ENCODE peak calls at places on chromosomes 6 and 20, in nine cellular contexts. V is HFFc6, N is BJ, L is WTC11, P is right lobe of liver, Q is ascending aorta, B is A549, O is endothelial cell, D is cardiac muscle cell. S is an unnamed sample.

GRCh38 chr20:49187330-49188100 is 619 bp downstream of the STAU1 start:
- DNase-seq in V (no peak), N (no peak), L (no peak), P (peak; percentile 64), Q (no peak), B (no peak), O (no peak), D (peak; percentile 38), S (peak; percentile 57)

GRCh38 chr20:49097159-49097558 is 51.0 kb downstream of the CSE1L start:
- DNase-seq in V (no peak), N (no peak), L (no peak), P (no peak), Q (no peak), B (no peak), O (no peak), D (no peak), S (no peak)

GRCh38 chr20:33578510-33578909 is 83.6 kb upstream of the C20orf144 start:
- DNase-seq in V (peak; percentile 30), N (peak; percentile 66), L (no peak), P (no peak), Q (no peak), B (no peak), O (no peak), D (no peak), S (no peak)

GRCh38 chr6:626236-626635 is 30.7 kb downstream of the HUS1B start:
- DNase-seq in V (peak; percentile 1), N (no peak), L (no peak), P (no peak), Q (no peak), B (no peak), O (no peak), D (no peak), S (no peak)

GRCh38 chr6:118761643-118762042 is 110.3 kb upstream of the CEP85L start:
- DNase-seq in V (no peak), N (no peak), L (no peak), P (no peak), Q (no peak), B (peak; percentile 67), O (no peak), D (no peak), S (no peak)

GRCh38 chr6:169783971-169784930 is 32.8 kb downstream of the ERMARD start:
- DNase-seq in V (no peak), N (no peak), L (no peak), P (no peak), Q (no peak), B (no peak), O (no peak), D (no peak), S (no peak)

GRCh38 chr6:38676236-38676973 is 26.5 kb downstream of the GLO1 start:
- DNase-seq in V (no peak), N (no peak), L (no peak), P (no peak), Q (no peak), B (no peak), O (no peak), D (no peak), S (no peak)

GRCh38 chr20:3705970-3706739 is 6.2 kb downstream of the SIGLEC1 start:
- DNase-seq in V (no peak), N (no peak), L (no peak), P (peak; percentile 49), Q (no peak), B (no peak), O (no peak), D (no peak), S (no peak)

DNA sequence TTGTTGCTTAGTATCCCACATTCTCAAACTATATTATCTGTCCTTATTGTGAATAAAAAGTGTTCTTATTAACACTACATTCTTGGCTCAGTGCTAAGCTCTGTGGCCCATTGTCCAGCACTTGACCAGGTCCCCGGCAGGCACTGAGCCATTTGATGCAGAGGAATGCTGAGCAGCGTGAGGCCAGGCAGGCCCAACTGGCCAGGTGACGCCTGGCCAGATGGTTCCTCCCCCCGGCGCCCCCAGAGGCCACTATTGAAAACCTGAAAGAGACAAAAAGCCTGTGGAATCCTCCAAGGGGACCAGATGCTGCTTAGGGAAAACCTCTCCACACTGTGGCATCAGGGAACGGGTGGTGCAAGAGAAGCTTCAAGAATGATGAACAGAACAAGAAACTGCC is 597.5 kb upstream of the JAG1 start:
- DNase-seq in V (no peak), N (no peak), L (peak; percentile 76), P (no peak), Q (no peak), B (no peak), O (peak; percentile 40), D (peak; percentile 38), S (no peak)
- TF ChIP-seq CTCF in V (peak; percentile 30), N (no peak), L (peak; percentile 12), P (no peak), Q (no peak), B (no peak), O (no peak), D (no peak), S (no peak)

GRCh38 chr6:32167154-32167760 is 2.9 kb downstream of the EGFL8 start:
- DNase-seq in V (no peak), N (no peak), L (no peak), P (no peak), Q (no peak), B (no peak), O (no peak), D (no peak), S (no peak)

GRCh38 chr6:32167761-32168262 is 3.4 kb downstream of the EGFL8 start:
- DNase-seq in V (no peak), N (no peak), L (no peak), P (no peak), Q (no peak), B (no peak), O (no peak), D (peak; percentile 84), S (no peak)

GRCh38 chr6:32168350-32168749 is 4.0 kb downstream of the EGFL8 start:
- DNase-seq in V (no peak), N (no peak), L (no peak), P (no peak), Q (no peak), B (no peak), O (no peak), D (no peak), S (no peak)

GRCh38 chr6:32164295-32164694 is at the start of gene EGFL8:
- DNase-seq in V (no peak), N (no peak), L (no peak), P (no peak), Q (no peak), B (no peak), O (no peak), D (no peak), S (no peak)

DNA sequence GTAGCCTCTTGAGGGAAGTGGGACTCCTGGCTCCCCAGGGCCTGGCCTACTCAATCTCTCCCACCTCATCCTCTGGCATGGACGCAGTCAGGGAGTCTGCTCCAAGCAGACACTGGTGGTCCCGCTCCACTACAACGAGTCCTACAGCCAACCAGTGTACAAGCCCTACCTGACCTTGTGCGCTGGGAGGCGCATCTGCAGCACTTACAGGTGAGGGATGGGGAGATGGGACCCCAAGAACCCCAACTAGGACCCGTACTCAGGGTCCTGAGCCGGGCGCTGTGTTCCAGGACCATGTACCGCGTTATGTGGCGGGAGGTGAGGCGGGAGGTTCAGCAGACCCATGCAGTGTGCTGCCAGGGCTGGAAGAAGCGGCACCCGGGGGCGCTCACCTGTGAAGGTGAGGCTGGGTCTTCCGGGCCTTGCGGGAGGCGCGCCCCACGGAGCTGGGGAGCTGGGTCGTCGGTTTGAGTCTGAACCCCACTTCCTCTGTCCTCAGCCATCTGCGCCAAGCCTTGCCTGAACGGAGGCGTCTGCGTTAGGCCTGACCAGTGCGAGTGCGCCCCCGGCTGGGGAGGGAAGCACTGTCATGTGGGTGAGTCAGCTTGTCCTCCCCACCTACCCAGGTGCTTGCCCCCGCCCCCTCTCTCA is 2.1 kb downstream of the EGFL8 start:
- DNase-seq in V (no peak), N (no peak), L (peak; percentile 88), P (no peak), Q (no peak), B (no peak), O (no peak), D (no peak), S (no peak)
- TF ChIP-seq CTCF in V (no peak), N (no peak), L (no peak), P (no peak), Q (no peak), B (no peak), O (no peak), D (peak; percentile 4), S (no peak)

GRCh38 chr6:16764188-16764950 is 3.1 kb upstream of the ATXN1 start:
- DNase-seq in V (peak; percentile 59), N (no peak), L (no peak), P (no peak), Q (no peak), B (peak; percentile 59), O (no peak), D (peak; percentile 53), S (no peak)
- TF ChIP-seq CTCF in V (peak; percentile 78), N (peak; percentile 49), L (no peak), P (peak; percentile 38), Q (peak; percentile 39), B (peak; percentile 49), O (no peak), D (peak; percentile 51), S (peak; percentile 91)

DNA sequence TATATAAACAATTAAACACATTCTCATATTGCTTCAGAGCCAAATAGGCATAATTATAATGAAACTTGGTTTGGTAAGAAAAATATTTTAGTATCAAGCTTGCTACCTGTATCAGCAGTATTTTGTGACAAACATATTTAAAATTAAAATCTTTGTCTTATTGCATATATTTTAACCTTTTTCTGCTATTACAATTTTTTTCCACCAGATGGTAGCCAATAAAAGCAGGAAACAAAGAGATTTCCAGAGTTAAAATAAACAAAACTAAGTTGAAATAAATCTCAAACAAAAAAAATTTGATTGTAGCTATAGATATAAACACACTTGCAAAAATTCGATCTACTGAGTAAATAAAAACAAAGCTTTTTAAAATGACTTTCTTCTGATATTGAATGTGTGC is 491.3 kb upstream of the GJE1 start:
- DNase-seq in V (no peak), N (no peak), L (no peak), P (no peak), Q (no peak), B (no peak), O (no peak), D (no peak), S (no peak)
- TF ChIP-seq CTCF in V (peak; percentile 62), N (peak; percentile 5), L (no peak), P (peak; percentile 13), Q (no peak), B (no peak), O (no peak), D (no peak), S (no peak)

DNA sequence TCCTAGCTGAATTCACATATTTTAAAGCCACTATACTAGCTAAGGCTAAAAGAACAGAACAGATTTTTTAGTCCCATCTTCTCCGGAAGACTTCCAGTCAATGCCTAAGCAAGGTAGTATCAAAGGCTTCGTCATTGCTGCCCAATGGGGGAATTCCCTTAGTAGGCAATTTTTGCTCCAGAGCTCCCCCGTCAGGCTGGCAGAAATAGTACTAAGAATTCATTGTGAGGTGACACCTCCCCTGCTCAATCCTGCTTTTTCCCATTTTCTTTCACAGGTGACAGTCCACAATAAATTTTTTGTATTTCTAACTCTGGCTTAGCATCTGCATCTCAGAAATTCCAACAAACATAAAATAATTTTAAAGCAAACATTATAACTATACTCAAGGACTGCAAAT is 52.8 kb upstream of the SRSF6 start:
- DNase-seq in V (no peak), N (no peak), L (peak; percentile 77), P (no peak), Q (no peak), B (peak; percentile 18), O (no peak), D (no peak), S (peak; percentile 46)
- TF ChIP-seq CTCF in V (peak; percentile 67), N (peak; percentile 39), L (peak; percentile 43), P (no peak), Q (no peak), B (no peak), O (peak; percentile 15), D (peak; percentile 55), S (peak; percentile 73)